ENCODE peak calls at places on chromosomes 7 and 10, in eight cellular contexts. One of them, this sample, is unnamed.

GRCh38 chr10:69869291-69869841 is 67.7 kb downstream of the COL13A1 start:
- DNase-seq in naive thymus-derived CD4-positive, alpha-beta T cell: no peak
- DNase-seq in stomach: peak
- DNase-seq in substantia nigra: peak
- DNase-seq in adrenal gland: no peak
- DNase-seq in endodermal cell: no peak
- DNase-seq in cardiac muscle cell: peak
- DNase-seq in psoas muscle: no peak
- DNase-seq in this sample: peak

GRCh38 chr7:35263396-35263795 is 9.5 kb upstream of the TBX20 start:
- DNase-seq in adrenal gland: no peak
- DNase-seq in naive thymus-derived CD4-positive, alpha-beta T cell: no peak
- DNase-seq in cardiac muscle cell: peak
- DNase-seq in endodermal cell: no peak
- DNase-seq in substantia nigra: no peak
- DNase-seq in psoas muscle: no peak
- DNase-seq in stomach: no peak
- DNase-seq in this sample: no peak

GRCh38 chr7:102830206-102830605 is 81.4 kb downstream of the FAM185A start:
- DNase-seq in cardiac muscle cell: no peak
- DNase-seq in stomach: no peak
- DNase-seq in substantia nigra: no peak
- DNase-seq in psoas muscle: no peak
- DNase-seq in naive thymus-derived CD4-positive, alpha-beta T cell: no peak
- DNase-seq in endodermal cell: no peak
- DNase-seq in adrenal gland: no peak
- DNase-seq in this sample: no peak

GRCh38 chr7:40455485-40455884 is 320.7 kb downstream of the SUGCT start:
- DNase-seq in substantia nigra: no peak
- DNase-seq in cardiac muscle cell: peak
- DNase-seq in stomach: no peak
- DNase-seq in psoas muscle: no peak
- DNase-seq in endodermal cell: no peak
- DNase-seq in naive thymus-derived CD4-positive, alpha-beta T cell: no peak
- DNase-seq in adrenal gland: no peak
- DNase-seq in this sample: no peak

GRCh38 chr10:70782401-70783055 is 2.6 kb downstream of the TBATA start:
- DNase-seq in adrenal gland: no peak
- DNase-seq in naive thymus-derived CD4-positive, alpha-beta T cell: no peak
- DNase-seq in substantia nigra: no peak
- DNase-seq in stomach: no peak
- DNase-seq in endodermal cell: peak
- DNase-seq in psoas muscle: no peak
- DNase-seq in cardiac muscle cell: peak
- DNase-seq in this sample: no peak

GRCh38 chr7:141132671-141133070 is 58.8 kb downstream of the TMEM178B start:
- DNase-seq in stomach: no peak
- DNase-seq in cardiac muscle cell: no peak
- DNase-seq in adrenal gland: no peak
- DNase-seq in naive thymus-derived CD4-positive, alpha-beta T cell: no peak
- DNase-seq in psoas muscle: no peak
- DNase-seq in endodermal cell: no peak
- DNase-seq in substantia nigra: no peak
- DNase-seq in this sample: no peak

GRCh38 chr10:110512461-110513187 is 14.9 kb downstream of the DUSP5 start:
- DNase-seq in substantia nigra: no peak
- DNase-seq in cardiac muscle cell: peak
- DNase-seq in stomach: no peak
- DNase-seq in endodermal cell: no peak
- DNase-seq in psoas muscle: no peak
- DNase-seq in adrenal gland: peak
- DNase-seq in naive thymus-derived CD4-positive, alpha-beta T cell: no peak
- DNase-seq in this sample: no peak

GRCh38 chr7:47666164-47666862 is 84.4 kb upstream of the TNS3 start:
- DNase-seq in stomach: no peak
- DNase-seq in adrenal gland: no peak
- DNase-seq in cardiac muscle cell: no peak
- DNase-seq in psoas muscle: no peak
- DNase-seq in naive thymus-derived CD4-positive, alpha-beta T cell: no peak
- DNase-seq in endodermal cell: no peak
- DNase-seq in substantia nigra: no peak
- DNase-seq in this sample: no peak

GRCh38 chr10:3067859-3068179 is 471 bp downstream of the PFKP start:
- DNase-seq in naive thymus-derived CD4-positive, alpha-beta T cell: no peak
- DNase-seq in stomach: no peak
- DNase-seq in cardiac muscle cell: no peak
- DNase-seq in endodermal cell: peak
- DNase-seq in adrenal gland: no peak
- DNase-seq in psoas muscle: no peak
- DNase-seq in substantia nigra: no peak
- DNase-seq in this sample: peak

GRCh38 chr7:70700935-70701425 is 431.0 kb upstream of the GALNT17 start:
- DNase-seq in cardiac muscle cell: no peak
- DNase-seq in endodermal cell: peak
- DNase-seq in adrenal gland: no peak
- DNase-seq in stomach: no peak
- DNase-seq in naive thymus-derived CD4-positive, alpha-beta T cell: no peak
- DNase-seq in psoas muscle: no peak
- DNase-seq in substantia nigra: no peak
- DNase-seq in this sample: no peak

GRCh38 chr7:29955799-29956476 is 33.7 kb downstream of the SCRN1 start:
- DNase-seq in psoas muscle: no peak
- DNase-seq in cardiac muscle cell: no peak
- DNase-seq in adrenal gland: no peak
- DNase-seq in endodermal cell: no peak
- DNase-seq in stomach: no peak
- DNase-seq in substantia nigra: no peak
- DNase-seq in naive thymus-derived CD4-positive, alpha-beta T cell: no peak
- DNase-seq in this sample: peak

GRCh38 chr10:102085336-102085735 is 20.2 kb downstream of the HPS6 start:
- DNase-seq in endodermal cell: no peak
- DNase-seq in substantia nigra: no peak
- DNase-seq in stomach: no peak
- DNase-seq in adrenal gland: no peak
- DNase-seq in naive thymus-derived CD4-positive, alpha-beta T cell: no peak
- DNase-seq in psoas muscle: no peak
- DNase-seq in cardiac muscle cell: peak
- DNase-seq in this sample: no peak

GRCh38 chr7:51276091-51276605 is 40.5 kb downstream of the COBL start:
- DNase-seq in psoas muscle: no peak
- DNase-seq in adrenal gland: no peak
- DNase-seq in stomach: no peak
- DNase-seq in cardiac muscle cell: no peak
- DNase-seq in naive thymus-derived CD4-positive, alpha-beta T cell: no peak
- DNase-seq in endodermal cell: no peak
- DNase-seq in substantia nigra: no peak
- DNase-seq in this sample: no peak

GRCh38 chr10:53548664-53549063 is 776.1 kb upstream of the MBL2 start:
- DNase-seq in substantia nigra: no peak
- DNase-seq in adrenal gland: no peak
- DNase-seq in cardiac muscle cell: no peak
- DNase-seq in naive thymus-derived CD4-positive, alpha-beta T cell: no peak
- DNase-seq in stomach: no peak
- DNase-seq in psoas muscle: no peak
- DNase-seq in endodermal cell: no peak
- DNase-seq in this sample: no peak
- H3K27ac ChIP-seq in substantia nigra: no peak
- H3K27ac ChIP-seq in adrenal gland: no peak
- H3K27ac ChIP-seq in cardiac muscle cell: no peak
- H3K27ac ChIP-seq in naive thymus-derived CD4-positive, alpha-beta T cell: no peak
- H3K27ac ChIP-seq in stomach: no peak
- H3K27ac ChIP-seq in psoas muscle: no peak
- H3K27ac ChIP-seq in endodermal cell: no peak
- H3K27ac ChIP-seq in this sample: no peak

GRCh38 chr10:7026818-7027217 is 384.0 kb downstream of the SFMBT2 start:
- DNase-seq in substantia nigra: no peak
- DNase-seq in adrenal gland: no peak
- DNase-seq in stomach: no peak
- DNase-seq in endodermal cell: no peak
- DNase-seq in naive thymus-derived CD4-positive, alpha-beta T cell: no peak
- DNase-seq in cardiac muscle cell: no peak
- DNase-seq in psoas muscle: no peak
- DNase-seq in this sample: no peak
- H3K27ac ChIP-seq in substantia nigra: no peak
- H3K27ac ChIP-seq in adrenal gland: no peak
- H3K27ac ChIP-seq in stomach: no peak
- H3K27ac ChIP-seq in endodermal cell: no peak
- H3K27ac ChIP-seq in naive thymus-derived CD4-positive, alpha-beta T cell: no peak
- H3K27ac ChIP-seq in cardiac muscle cell: no peak
- H3K27ac ChIP-seq in psoas muscle: no peak
- H3K27ac ChIP-seq in this sample: no peak

DNA sequence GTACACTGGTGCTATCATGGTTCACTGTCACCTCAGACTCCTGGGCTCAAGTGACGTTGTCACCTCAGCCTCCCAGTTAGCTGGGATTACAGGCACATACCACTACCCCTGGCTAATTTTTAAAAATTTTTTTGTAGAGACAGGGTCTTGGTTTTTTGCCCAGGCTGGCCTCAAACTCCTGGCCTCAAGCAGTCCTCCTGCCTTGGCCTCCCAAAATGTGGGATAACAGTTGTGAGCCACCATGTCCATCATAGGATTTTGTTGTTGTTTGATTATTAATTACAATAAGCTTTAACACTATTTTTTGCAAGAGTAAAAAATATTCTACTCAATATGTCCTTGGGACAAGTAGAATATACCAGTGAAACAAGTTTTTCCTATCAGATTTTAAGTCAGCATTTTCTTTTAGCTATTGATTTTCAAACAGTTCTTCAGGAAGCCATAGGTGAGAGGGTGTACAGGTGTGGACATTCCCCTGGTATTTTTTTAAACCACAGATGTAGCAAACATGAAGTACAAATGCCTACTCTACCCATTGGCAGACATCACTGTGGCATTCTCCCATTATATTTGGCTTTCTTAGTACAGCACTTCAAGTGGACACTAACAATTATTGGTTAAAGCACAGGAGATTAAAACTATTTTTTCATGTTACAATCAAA is 18.7 kb downstream of the KMT2E start:
- DNase-seq in adrenal gland: no peak
- DNase-seq in naive thymus-derived CD4-positive, alpha-beta T cell: no peak
- DNase-seq in psoas muscle: no peak
- DNase-seq in substantia nigra: no peak
- DNase-seq in endodermal cell: no peak
- DNase-seq in cardiac muscle cell: no peak
- DNase-seq in stomach: no peak
- DNase-seq in this sample: no peak
- H3K27ac ChIP-seq in adrenal gland: no peak
- H3K27ac ChIP-seq in naive thymus-derived CD4-positive, alpha-beta T cell: peak
- H3K27ac ChIP-seq in psoas muscle: no peak
- H3K27ac ChIP-seq in substantia nigra: no peak
- H3K27ac ChIP-seq in endodermal cell: no peak
- H3K27ac ChIP-seq in cardiac muscle cell: no peak
- H3K27ac ChIP-seq in stomach: no peak
- H3K27ac ChIP-seq in this sample: no peak

DNA sequence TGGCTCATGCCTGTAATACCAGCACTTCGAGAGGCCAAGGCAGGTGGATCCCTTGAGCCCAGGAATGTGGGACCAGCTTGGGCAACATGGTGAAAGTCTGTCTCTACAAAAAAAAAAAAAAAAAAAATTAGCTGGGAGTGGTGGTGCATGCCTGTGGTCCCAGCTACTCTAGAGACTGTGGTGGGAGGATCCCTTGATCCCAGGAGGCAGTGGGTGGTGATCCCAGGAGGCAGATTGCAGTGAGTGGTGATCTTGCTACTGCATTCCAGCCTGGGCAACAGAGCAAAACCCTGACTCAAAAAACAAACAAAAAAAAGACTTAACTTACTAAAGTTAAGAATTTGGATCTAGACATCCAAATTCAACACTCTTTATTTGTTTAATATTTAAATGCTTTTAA is 10.2 kb upstream of the ADO start:
- DNase-seq in cardiac muscle cell: peak
- DNase-seq in naive thymus-derived CD4-positive, alpha-beta T cell: no peak
- DNase-seq in substantia nigra: no peak
- DNase-seq in psoas muscle: no peak
- DNase-seq in adrenal gland: no peak
- DNase-seq in stomach: no peak
- DNase-seq in endodermal cell: no peak
- DNase-seq in this sample: no peak
- H3K27ac ChIP-seq in cardiac muscle cell: no peak
- H3K27ac ChIP-seq in naive thymus-derived CD4-positive, alpha-beta T cell: no peak
- H3K27ac ChIP-seq in substantia nigra: no peak
- H3K27ac ChIP-seq in psoas muscle: no peak
- H3K27ac ChIP-seq in adrenal gland: no peak
- H3K27ac ChIP-seq in stomach: no peak
- H3K27ac ChIP-seq in endodermal cell: no peak
- H3K27ac ChIP-seq in this sample: no peak

DNA sequence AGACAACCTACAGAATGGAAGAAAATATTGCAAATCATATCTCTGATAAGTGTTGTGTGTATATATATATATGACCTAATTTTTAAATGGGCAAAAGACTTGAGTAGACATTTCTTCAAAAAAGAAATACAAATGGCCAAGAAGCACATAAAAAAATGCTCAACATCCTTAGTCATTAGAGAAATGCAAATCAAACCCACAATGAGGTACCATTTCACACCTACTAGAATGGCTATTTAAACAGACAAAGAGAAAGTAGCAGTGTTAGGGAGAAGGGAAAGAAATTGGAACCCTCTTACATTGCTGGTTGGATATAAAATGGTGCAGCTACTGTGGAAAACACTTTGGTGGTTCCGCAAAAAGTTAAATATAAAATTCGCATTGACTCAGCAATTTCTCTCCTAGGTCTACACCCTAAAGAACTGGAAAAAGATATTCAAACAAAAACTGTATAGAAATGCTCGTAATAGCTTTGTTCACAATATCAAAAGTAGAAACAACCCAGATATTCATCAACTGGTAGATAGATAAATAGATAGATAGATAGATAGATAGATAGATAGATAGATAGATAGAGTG is 16.3 kb downstream of the ACSL5 start:
- DNase-seq in cardiac muscle cell: no peak
- DNase-seq in stomach: no peak
- DNase-seq in psoas muscle: no peak
- DNase-seq in endodermal cell: no peak
- DNase-seq in adrenal gland: no peak
- DNase-seq in naive thymus-derived CD4-positive, alpha-beta T cell: no peak
- DNase-seq in substantia nigra: no peak
- DNase-seq in this sample: no peak
- H3K27ac ChIP-seq in cardiac muscle cell: no peak
- H3K27ac ChIP-seq in stomach: peak
- H3K27ac ChIP-seq in psoas muscle: no peak
- H3K27ac ChIP-seq in endodermal cell: no peak
- H3K27ac ChIP-seq in adrenal gland: no peak
- H3K27ac ChIP-seq in naive thymus-derived CD4-positive, alpha-beta T cell: no peak
- H3K27ac ChIP-seq in substantia nigra: no peak
- H3K27ac ChIP-seq in this sample: peak

DNA sequence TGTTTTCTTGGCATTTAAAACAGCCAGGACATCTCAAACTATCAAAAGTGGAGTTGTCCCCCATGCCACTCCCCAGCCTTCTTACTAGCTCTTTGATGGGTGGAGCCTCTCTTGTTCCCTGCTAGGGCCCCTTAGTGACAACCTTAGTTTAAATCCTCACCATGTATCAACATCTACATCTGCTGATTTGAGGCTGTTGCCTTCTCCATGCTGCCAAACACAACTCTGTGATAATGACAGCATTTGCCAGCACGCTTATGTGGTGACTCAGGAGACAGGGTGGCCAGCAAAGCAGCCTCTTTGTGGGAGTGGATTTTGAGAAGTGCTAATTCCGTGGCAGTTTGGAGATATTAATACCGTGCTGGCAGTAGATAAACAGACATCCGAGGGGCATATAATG is 145.4 kb downstream of the LRRC4 start:
- DNase-seq in naive thymus-derived CD4-positive, alpha-beta T cell: no peak
- DNase-seq in substantia nigra: peak
- DNase-seq in endodermal cell: no peak
- DNase-seq in adrenal gland: peak
- DNase-seq in psoas muscle: no peak
- DNase-seq in stomach: no peak
- DNase-seq in cardiac muscle cell: peak
- DNase-seq in this sample: no peak
- H3K27ac ChIP-seq in naive thymus-derived CD4-positive, alpha-beta T cell: no peak
- H3K27ac ChIP-seq in substantia nigra: peak
- H3K27ac ChIP-seq in endodermal cell: no peak
- H3K27ac ChIP-seq in adrenal gland: peak
- H3K27ac ChIP-seq in psoas muscle: no peak
- H3K27ac ChIP-seq in stomach: peak
- H3K27ac ChIP-seq in cardiac muscle cell: peak
- H3K27ac ChIP-seq in this sample: no peak